ENCODE peak calls at places on chromosomes 12 and 14, in eight cellular contexts. L is CD4-positive, CD25-positive, alpha-beta regulatory T cell; B is NCI-H1092; N is GM10248; E is DMS79; S is NCI-H1930; D is stimulated activated CD4-positive, alpha-beta T cell treated with anti-CD3 and anti-CD28 coated beads, Interleukin-4, amount 100 ng/mL, for 24 hours; G is endothelial cell of umbilical vein. W is an unnamed sample.

GRCh38 chr14:26621366-26621765 is 23.5 kb upstream of the NOVA1 start:
- DNase-seq in L (no peak), B (no peak), N (no peak), E (no peak), S (no peak), D (no peak), G (no peak), W (no peak)

GRCh38 chr12:32134144-32134888 is 27.7 kb downstream of the BICD1 start:
- DNase-seq in L (no peak), B (no peak), N (peak; percentile 51), E (no peak), S (no peak), D (peak; percentile 75), G (peak; percentile 49), W (peak; percentile 63)

GRCh38 chr14:56858422-56858821 is 48.1 kb upstream of the OTX2 start:
- DNase-seq in L (no peak), B (no peak), N (no peak), E (no peak), S (no peak), D (no peak), G (no peak), W (no peak)

GRCh38 chr14:94612174-94612573 is at the start of gene SERPINA3:
- DNase-seq in L (no peak), B (no peak), N (no peak), E (no peak), S (no peak), D (no peak), G (no peak), W (no peak)

GRCh38 chr12:32159925-32160324 is 53.3 kb downstream of the BICD1 start:
- DNase-seq in L (no peak), B (no peak), N (no peak), E (no peak), S (no peak), D (no peak), G (no peak), W (peak; percentile 64)

GRCh38 chr12:107443320-107444090 is 242.1 kb upstream of the PWP1 start:
- DNase-seq in L (no peak), B (no peak), N (no peak), E (no peak), S (no peak), D (no peak), G (no peak), W (no peak)

GRCh38 chr14:99819514-99819913 is 26.3 kb downstream of the EML1 start:
- DNase-seq in L (no peak), B (no peak), N (no peak), E (no peak), S (no peak), D (no peak), G (no peak), W (no peak)

GRCh38 chr14:34539407-34540180 is at the start of gene EAPP:
- DNase-seq in L (peak; percentile 95), B (no peak), N (peak; percentile 97), E (no peak), S (no peak), D (peak; percentile 95), G (peak; percentile 96), W (no peak)

GRCh38 chr14:30756594-30756993 is 117.8 kb upstream of the COCH start:
- DNase-seq in L (no peak), B (no peak), N (no peak), E (no peak), S (no peak), D (no peak), G (no peak), W (no peak)

W was measured in NCI-H446 treated with DMSO at 0.1 percent for 48 hours.